ENCODE peak calls at places on chromosomes 7 and 10, in six cellular contexts. W, G, Z, R, E and C are unnamed samples.
A peak's percentile ranks its signal among the peaks of the same experiment; 100 is the strongest.

GRCh38 chr7:94001396-94001795 is 2.8 kb downstream of the BET1 start:
- DNase-seq in E (no peak), Z (no peak), R (no peak), G (peak; percentile 20), W (no peak), C (peak; percentile 54)

GRCh38 chr7:154857728-154858681 is 144.9 kb downstream of the PAXIP1 start:
- DNase-seq in G (no peak), Z (no peak), R (no peak), W (no peak), E (no peak), C (no peak)

GRCh38 chr7:48255046-48255445 is 83.8 kb downstream of the ABCA13 start:
- DNase-seq in Z (peak; percentile 3), G (peak; percentile 64), R (no peak), E (no peak), W (no peak), C (peak; percentile 65)

GRCh38 chr10:36516281-36516680 is 609.1 kb upstream of the ANKRD30A start:
- DNase-seq in W (no peak), E (no peak), R (no peak), Z (no peak), G (no peak), C (no peak)

GRCh38 chr7:24075426-24075810 is 208.6 kb upstream of the NPY start:
- DNase-seq in E (no peak), R (no peak), G (no peak), Z (no peak), W (no peak), C (no peak)

GRCh38 chr7:12861070-12861469 is 173.6 kb downstream of the ARL4A start:
- DNase-seq in G (no peak), R (no peak), Z (peak; percentile 81), E (no peak), W (no peak), C (no peak)

GRCh38 chr7:42095791-42096190 is 141.2 kb downstream of the GLI3 start:
- DNase-seq in W (no peak), Z (no peak), R (no peak), E (no peak), G (no peak), C (no peak)

GRCh38 chr7:80678703-80679102 is 40.3 kb downstream of the CD36 start:
- DNase-seq in R (no peak), G (no peak), E (no peak), W (no peak), Z (no peak), C (no peak)

GRCh38 chr10:132835848-132836233 is 49.9 kb upstream of the NKX6-2 start:
- DNase-seq in G (no peak), R (no peak), E (no peak), W (no peak), Z (no peak), C (no peak)

GRCh38 chr7:56081626-56082340 is 11.0 kb downstream of the PHKG1 start:
- DNase-seq in G (no peak), R (no peak), W (no peak), Z (no peak), E (peak; percentile 38), C (no peak)

GRCh38 chr7:56083150-56083785 is 9.5 kb downstream of the PHKG1 start:
- DNase-seq in R (no peak), W (peak; percentile 45), G (no peak), Z (no peak), E (peak; percentile 80), C (no peak)

GRCh38 chr7:56078196-56078595 is 14.1 kb downstream of the SUMF2 start:
- DNase-seq in R (no peak), W (no peak), E (peak; percentile 49), G (no peak), Z (no peak), C (no peak)

GRCh38 chr7:56077681-56078080 is 13.6 kb downstream of the SUMF2 start:
- DNase-seq in Z (no peak), W (no peak), E (peak; percentile 1), R (no peak), G (no peak), C (no peak)

GRCh38 chr7:56079450-56080185 is 13.1 kb downstream of the PHKG1 start:
- DNase-seq in E (peak; percentile 86), W (peak; percentile 77), Z (peak; percentile 84), R (peak; percentile 62), G (peak; percentile 71), C (peak; percentile 85)
- TF ChIP-seq CTCF in E (peak; percentile 63), W (peak; percentile 57), Z (peak; percentile 94), R (peak; percentile 65), G (peak; percentile 68), C (peak; percentile 81)

GRCh38 chr10:102485093-102485785 is 17.3 kb downstream of the ACTR1A start:
- DNase-seq in E (peak; percentile 33), W (no peak), G (no peak), R (no peak), Z (no peak), C (no peak)

GRCh38 chr10:102493771-102494170 is 8.7 kb downstream of the ACTR1A start:
- DNase-seq in E (peak; percentile 7), R (no peak), G (no peak), Z (no peak), W (no peak), C (no peak)

GRCh38 chr10:102492344-102492939 is 10.1 kb downstream of the ACTR1A start:
- DNase-seq in G (no peak), R (no peak), Z (no peak), W (no peak), E (peak; percentile 18), C (no peak)

GRCh38 chr10:102492983-102493382 is 9.5 kb downstream of the ACTR1A start:
- DNase-seq in Z (peak; percentile 74), G (no peak), R (no peak), W (peak; percentile 63), E (peak; percentile 8), C (peak; percentile 49)

GRCh38 chr10:102491136-102491535 is 11.4 kb downstream of the ACTR1A start:
- DNase-seq in E (peak; percentile 5), W (no peak), R (no peak), G (no peak), Z (no peak), C (no peak)
- H3K4me3 ChIP-seq in E (no peak overlapping the region), W (no peak overlapping the region), R (no peak overlapping the region), G (no peak overlapping the region), Z (no peak overlapping the region), C (no peak overlapping the region)

GRCh38 chr7:5827755-5828154 is 46.3 kb upstream of the RNF216 start:
- DNase-seq in R (no peak), W (peak; percentile 20), E (no peak), G (peak; percentile 7), Z (peak; percentile 13), C (no peak)
- TF ChIP-seq CTCF in R (no peak), W (peak; percentile 33), E (peak; percentile 43), G (peak; percentile 44), Z (peak; percentile 52), C (peak; percentile 37)

GRCh38 chr10:74738985-74739567 is 87.3 kb upstream of the KAT6B start:
- DNase-seq in E (no peak), G (peak; percentile 21), R (no peak), Z (peak; percentile 41), W (no peak), C (no peak)
- H3K4me3 ChIP-seq in E (no peak overlapping the region), G (no peak overlapping the region), R (no peak overlapping the region), Z (no peak overlapping the region), W (no peak overlapping the region), C (no peak overlapping the region)

GRCh38 chr10:84026821-84027257 is 112.5 kb upstream of the GHITM start:
- DNase-seq in R (no peak), G (peak; percentile 14), W (peak; percentile 12), E (no peak), Z (peak; percentile 39), C (peak; percentile 9)
- TF ChIP-seq CTCF in R (peak; percentile 20), G (peak; percentile 63), W (peak; percentile 54), E (peak; percentile 65), Z (peak; percentile 78), C (peak; percentile 77)

GRCh38 chr7:113085781-113086390 is 741 bp downstream of the GPR85 start:
- DNase-seq in G (peak; percentile 41), E (no peak), R (no peak), Z (no peak), W (no peak), C (peak; percentile 34)
- H3K4me3 ChIP-seq in G (peak overlapping the region; percentile 69), E (no peak overlapping the region), R (no peak overlapping the region), Z (peak overlapping the region; percentile 55), W (no peak overlapping the region), C (peak overlapping the region; percentile 76)

DNA sequence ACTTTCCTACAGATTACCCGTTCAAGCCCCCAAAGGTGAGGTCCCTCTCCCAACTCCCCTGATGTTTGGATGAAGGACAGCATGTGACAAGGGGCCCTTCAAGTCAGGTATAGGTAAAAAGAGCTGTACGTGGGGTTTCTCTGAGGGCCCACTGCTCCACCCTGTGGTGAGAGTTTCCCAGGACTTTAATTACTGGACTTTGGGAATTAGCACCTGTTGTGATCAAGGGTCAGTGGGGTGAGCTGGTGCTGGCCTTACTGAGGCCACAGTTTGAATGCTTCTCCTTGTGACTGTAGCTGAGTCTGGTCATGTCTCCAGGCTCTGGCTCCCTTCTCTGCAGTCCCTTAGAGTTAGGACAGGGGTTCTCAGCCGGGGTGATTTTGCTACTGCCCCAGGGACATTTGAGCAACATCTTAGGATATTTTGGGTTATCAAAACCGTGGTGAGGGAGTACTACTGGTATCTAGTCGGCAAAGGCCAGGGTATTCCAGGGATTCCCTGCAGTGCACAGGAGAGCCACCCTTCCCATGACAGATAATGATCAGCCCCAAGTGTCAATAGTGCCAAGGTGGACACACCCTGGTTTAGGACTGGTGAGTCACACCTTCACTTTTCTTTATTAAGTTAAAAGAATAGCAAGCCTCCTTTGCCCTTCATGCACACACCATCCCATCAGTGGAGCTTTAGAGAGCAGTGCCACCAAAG is 16.9 kb downstream of the UBE2D4 start:
- DNase-seq in G (no peak), R (no peak), Z (no peak), E (no peak), W (peak; percentile 60), C (no peak)
- TF ChIP-seq CTCF in G (peak; percentile 3), R (no peak), Z (no peak), E (peak; percentile 42), W (peak; percentile 34), C (no peak)

GRCh38 chr7:50342616-50343114 is 38.1 kb downstream of the IKZF1 start:
- DNase-seq in E (no peak), G (peak; percentile 15), W (no peak), Z (no peak), R (no peak), C (no peak)
- H3K4me3 ChIP-seq in E (no peak overlapping the region), G (no peak overlapping the region), W (no peak overlapping the region), Z (no peak overlapping the region), R (no peak overlapping the region), C (no peak overlapping the region)

DNA sequence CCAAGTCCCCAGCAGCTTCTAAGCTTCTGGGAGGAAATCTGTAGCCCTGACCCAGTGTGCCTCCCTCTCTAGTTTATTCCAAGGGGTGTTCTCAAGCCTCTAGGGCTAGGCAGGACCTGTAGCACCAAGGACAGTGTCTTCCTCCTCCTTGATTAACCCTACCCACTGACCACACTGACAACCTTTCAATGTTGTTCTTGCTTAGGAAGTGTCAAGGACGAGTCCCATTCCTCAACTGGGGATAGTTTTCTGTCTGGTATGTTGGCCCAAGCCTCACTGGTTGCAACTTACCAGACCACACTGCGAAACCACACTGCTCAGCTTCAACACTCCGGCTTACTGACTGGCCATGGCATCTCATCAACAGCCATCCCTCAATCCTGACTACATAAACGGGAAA is 100.0 kb downstream of the RNF216 start:
- DNase-seq in W (no peak), R (no peak), Z (no peak), E (no peak), G (no peak), C (peak; percentile 35)
- TF ChIP-seq CTCF in W (no peak), R (no peak), Z (no peak), E (no peak), G (no peak), C (no peak)